ENCODE peak calls at places on chromosomes 3 and 15, in ten cellular contexts. One of them, this sample, is unnamed.

GRCh38 chr15:91790826-91791225 is 62.7 kb upstream of the SLCO3A1 start:
- DNase-seq in T-helper 9 cell: no peak
- DNase-seq in gastrocnemius medialis: no peak
- DNase-seq in stimulated activated CD8-positive, alpha-beta memory T cell treated with anti-CD3 and anti-CD28 coated beads, Interleukin-4, amount 100 ng/mL, for 24 hours: no peak
- DNase-seq in EL: no peak
- DNase-seq in CD8-positive, alpha-beta memory T cell: no peak
- DNase-seq in activated CD8-positive, alpha-beta memory T cell treated with anti-CD3 and anti-CD28 coated beads for 24 hours: no peak
- DNase-seq in C1 segment of cervical spinal cord: no peak
- DNase-seq in T-cell: no peak
- DNase-seq in T-helper 2 cell: no peak
- DNase-seq in this sample: no peak

GRCh38 chr3:51819709-51820406 is 40.8 kb upstream of the IQCF6 start:
- DNase-seq in EL: peak
- DNase-seq in gastrocnemius medialis: no peak
- DNase-seq in stimulated activated CD8-positive, alpha-beta memory T cell treated with anti-CD3 and anti-CD28 coated beads, Interleukin-4, amount 100 ng/mL, for 24 hours: no peak
- DNase-seq in T-helper 9 cell: no peak
- DNase-seq in T-helper 2 cell: no peak
- DNase-seq in C1 segment of cervical spinal cord: no peak
- DNase-seq in T-cell: no peak
- DNase-seq in activated CD8-positive, alpha-beta memory T cell treated with anti-CD3 and anti-CD28 coated beads for 24 hours: no peak
- DNase-seq in CD8-positive, alpha-beta memory T cell: no peak
- DNase-seq in this sample: no peak

GRCh38 chr3:9172851-9173320 is 76.6 kb downstream of the SRGAP3 start:
- DNase-seq in activated CD8-positive, alpha-beta memory T cell treated with anti-CD3 and anti-CD28 coated beads for 24 hours: no peak
- DNase-seq in stimulated activated CD8-positive, alpha-beta memory T cell treated with anti-CD3 and anti-CD28 coated beads, Interleukin-4, amount 100 ng/mL, for 24 hours: no peak
- DNase-seq in CD8-positive, alpha-beta memory T cell: no peak
- DNase-seq in T-helper 2 cell: no peak
- DNase-seq in T-helper 9 cell: no peak
- DNase-seq in gastrocnemius medialis: no peak
- DNase-seq in C1 segment of cervical spinal cord: peak
- DNase-seq in T-cell: no peak
- DNase-seq in EL: peak
- DNase-seq in this sample: no peak

GRCh38 chr15:89106200-89106599 is 17.9 kb downstream of the ABHD2 start:
- DNase-seq in gastrocnemius medialis: no peak
- DNase-seq in EL: no peak
- DNase-seq in stimulated activated CD8-positive, alpha-beta memory T cell treated with anti-CD3 and anti-CD28 coated beads, Interleukin-4, amount 100 ng/mL, for 24 hours: no peak
- DNase-seq in CD8-positive, alpha-beta memory T cell: no peak
- DNase-seq in T-cell: no peak
- DNase-seq in T-helper 9 cell: no peak
- DNase-seq in activated CD8-positive, alpha-beta memory T cell treated with anti-CD3 and anti-CD28 coated beads for 24 hours: no peak
- DNase-seq in T-helper 2 cell: no peak
- DNase-seq in C1 segment of cervical spinal cord: no peak
- DNase-seq in this sample: no peak

GRCh38 chr3:197613187-197613586 is 57.4 kb upstream of the BDH1 start:
- DNase-seq in activated CD8-positive, alpha-beta memory T cell treated with anti-CD3 and anti-CD28 coated beads for 24 hours: no peak
- DNase-seq in T-helper 2 cell: peak
- DNase-seq in C1 segment of cervical spinal cord: no peak
- DNase-seq in stimulated activated CD8-positive, alpha-beta memory T cell treated with anti-CD3 and anti-CD28 coated beads, Interleukin-4, amount 100 ng/mL, for 24 hours: no peak
- DNase-seq in CD8-positive, alpha-beta memory T cell: no peak
- DNase-seq in gastrocnemius medialis: no peak
- DNase-seq in EL: no peak
- DNase-seq in T-helper 9 cell: peak
- DNase-seq in T-cell: peak
- DNase-seq in this sample: no peak

GRCh38 chr3:157061271-157061670 is 98.7 kb downstream of the CCNL1 start:
- DNase-seq in T-cell: no peak
- DNase-seq in stimulated activated CD8-positive, alpha-beta memory T cell treated with anti-CD3 and anti-CD28 coated beads, Interleukin-4, amount 100 ng/mL, for 24 hours: no peak
- DNase-seq in activated CD8-positive, alpha-beta memory T cell treated with anti-CD3 and anti-CD28 coated beads for 24 hours: no peak
- DNase-seq in EL: no peak
- DNase-seq in gastrocnemius medialis: no peak
- DNase-seq in T-helper 2 cell: no peak
- DNase-seq in T-helper 9 cell: no peak
- DNase-seq in CD8-positive, alpha-beta memory T cell: no peak
- DNase-seq in C1 segment of cervical spinal cord: no peak
- DNase-seq in this sample: no peak

GRCh38 chr15:51775967-51776816 is 24.8 kb downstream of the TMOD2 start:
- DNase-seq in C1 segment of cervical spinal cord: peak
- DNase-seq in CD8-positive, alpha-beta memory T cell: peak
- DNase-seq in stimulated activated CD8-positive, alpha-beta memory T cell treated with anti-CD3 and anti-CD28 coated beads, Interleukin-4, amount 100 ng/mL, for 24 hours: no peak
- DNase-seq in T-helper 2 cell: peak
- DNase-seq in EL: peak
- DNase-seq in T-cell: peak
- DNase-seq in gastrocnemius medialis: no peak
- DNase-seq in activated CD8-positive, alpha-beta memory T cell treated with anti-CD3 and anti-CD28 coated beads for 24 hours: peak
- DNase-seq in T-helper 9 cell: peak
- DNase-seq in this sample: no peak

GRCh38 chr15:67185621-67186225 is 68.7 kb downstream of the AAGAB start:
- DNase-seq in T-helper 2 cell: no peak
- DNase-seq in gastrocnemius medialis: peak
- DNase-seq in T-helper 9 cell: no peak
- DNase-seq in EL: no peak
- DNase-seq in T-cell: no peak
- DNase-seq in CD8-positive, alpha-beta memory T cell: no peak
- DNase-seq in activated CD8-positive, alpha-beta memory T cell treated with anti-CD3 and anti-CD28 coated beads for 24 hours: peak
- DNase-seq in stimulated activated CD8-positive, alpha-beta memory T cell treated with anti-CD3 and anti-CD28 coated beads, Interleukin-4, amount 100 ng/mL, for 24 hours: no peak
- DNase-seq in C1 segment of cervical spinal cord: no peak
- DNase-seq in this sample: no peak

GRCh38 chr3:32842531-32842931 is 24.7 kb downstream of the TRIM71 start:
- DNase-seq in gastrocnemius medialis: no peak
- DNase-seq in C1 segment of cervical spinal cord: no peak
- DNase-seq in EL: peak
- DNase-seq in T-helper 2 cell: no peak
- DNase-seq in CD8-positive, alpha-beta memory T cell: no peak
- DNase-seq in stimulated activated CD8-positive, alpha-beta memory T cell treated with anti-CD3 and anti-CD28 coated beads, Interleukin-4, amount 100 ng/mL, for 24 hours: no peak
- DNase-seq in T-helper 9 cell: no peak
- DNase-seq in activated CD8-positive, alpha-beta memory T cell treated with anti-CD3 and anti-CD28 coated beads for 24 hours: no peak
- DNase-seq in T-cell: no peak
- DNase-seq in this sample: no peak

GRCh38 chr3:122982202-122983185 is 45.1 kb downstream of the SEMA5B start:
- DNase-seq in gastrocnemius medialis: no peak
- DNase-seq in C1 segment of cervical spinal cord: peak
- DNase-seq in activated CD8-positive, alpha-beta memory T cell treated with anti-CD3 and anti-CD28 coated beads for 24 hours: no peak
- DNase-seq in stimulated activated CD8-positive, alpha-beta memory T cell treated with anti-CD3 and anti-CD28 coated beads, Interleukin-4, amount 100 ng/mL, for 24 hours: no peak
- DNase-seq in EL: no peak
- DNase-seq in T-cell: no peak
- DNase-seq in CD8-positive, alpha-beta memory T cell: no peak
- DNase-seq in T-helper 9 cell: no peak
- DNase-seq in T-helper 2 cell: no peak
- DNase-seq in this sample: no peak

GRCh38 chr3:195025056-195025880 is 245.7 kb downstream of the XXYLT1 start:
- DNase-seq in C1 segment of cervical spinal cord: no peak
- DNase-seq in CD8-positive, alpha-beta memory T cell: peak
- DNase-seq in T-cell: no peak
- DNase-seq in T-helper 2 cell: no peak
- DNase-seq in stimulated activated CD8-positive, alpha-beta memory T cell treated with anti-CD3 and anti-CD28 coated beads, Interleukin-4, amount 100 ng/mL, for 24 hours: no peak
- DNase-seq in EL: no peak
- DNase-seq in T-helper 9 cell: no peak
- DNase-seq in activated CD8-positive, alpha-beta memory T cell treated with anti-CD3 and anti-CD28 coated beads for 24 hours: no peak
- DNase-seq in gastrocnemius medialis: no peak
- DNase-seq in this sample: no peak

GRCh38 chr3:130405956-130406355 is 60.5 kb downstream of the COL6A5 start:
- DNase-seq in EL: no peak
- DNase-seq in C1 segment of cervical spinal cord: no peak
- DNase-seq in activated CD8-positive, alpha-beta memory T cell treated with anti-CD3 and anti-CD28 coated beads for 24 hours: no peak
- DNase-seq in gastrocnemius medialis: no peak
- DNase-seq in stimulated activated CD8-positive, alpha-beta memory T cell treated with anti-CD3 and anti-CD28 coated beads, Interleukin-4, amount 100 ng/mL, for 24 hours: no peak
- DNase-seq in T-helper 2 cell: no peak
- DNase-seq in T-helper 9 cell: no peak
- DNase-seq in T-cell: no peak
- DNase-seq in CD8-positive, alpha-beta memory T cell: no peak
- DNase-seq in this sample: no peak

GRCh38 chr3:63067999-63068645 is 192.9 kb upstream of the CADPS start:
- DNase-seq in C1 segment of cervical spinal cord: no peak
- DNase-seq in CD8-positive, alpha-beta memory T cell: no peak
- DNase-seq in activated CD8-positive, alpha-beta memory T cell treated with anti-CD3 and anti-CD28 coated beads for 24 hours: no peak
- DNase-seq in stimulated activated CD8-positive, alpha-beta memory T cell treated with anti-CD3 and anti-CD28 coated beads, Interleukin-4, amount 100 ng/mL, for 24 hours: no peak
- DNase-seq in gastrocnemius medialis: no peak
- DNase-seq in T-helper 9 cell: no peak
- DNase-seq in T-helper 2 cell: no peak
- DNase-seq in T-cell: no peak
- DNase-seq in EL: peak
- DNase-seq in this sample: no peak

GRCh38 chr15:74955796-74956647 is 550 bp downstream of the RPP25 start:
- DNase-seq in C1 segment of cervical spinal cord: peak
- DNase-seq in activated CD8-positive, alpha-beta memory T cell treated with anti-CD3 and anti-CD28 coated beads for 24 hours: peak
- DNase-seq in gastrocnemius medialis: peak
- DNase-seq in T-helper 9 cell: peak
- DNase-seq in T-helper 2 cell: peak
- DNase-seq in CD8-positive, alpha-beta memory T cell: peak
- DNase-seq in T-cell: peak
- DNase-seq in stimulated activated CD8-positive, alpha-beta memory T cell treated with anti-CD3 and anti-CD28 coated beads, Interleukin-4, amount 100 ng/mL, for 24 hours: peak
- DNase-seq in EL: peak
- DNase-seq in this sample: no peak

GRCh38 chr3:127673191-127674098 is 693 bp downstream of the ABTB1 start:
- DNase-seq in T-cell: no peak
- DNase-seq in CD8-positive, alpha-beta memory T cell: peak
- DNase-seq in T-helper 2 cell: peak
- DNase-seq in gastrocnemius medialis: no peak
- DNase-seq in C1 segment of cervical spinal cord: peak
- DNase-seq in EL: peak
- DNase-seq in T-helper 9 cell: peak
- DNase-seq in stimulated activated CD8-positive, alpha-beta memory T cell treated with anti-CD3 and anti-CD28 coated beads, Interleukin-4, amount 100 ng/mL, for 24 hours: peak
- DNase-seq in activated CD8-positive, alpha-beta memory T cell treated with anti-CD3 and anti-CD28 coated beads for 24 hours: no peak
- DNase-seq in this sample: no peak

GRCh38 chr15:32042269-32042996 is 12.1 kb downstream of the CHRNA7 start:
- DNase-seq in C1 segment of cervical spinal cord: no peak
- DNase-seq in EL: peak
- DNase-seq in stimulated activated CD8-positive, alpha-beta memory T cell treated with anti-CD3 and anti-CD28 coated beads, Interleukin-4, amount 100 ng/mL, for 24 hours: no peak
- DNase-seq in activated CD8-positive, alpha-beta memory T cell treated with anti-CD3 and anti-CD28 coated beads for 24 hours: no peak
- DNase-seq in T-helper 2 cell: no peak
- DNase-seq in CD8-positive, alpha-beta memory T cell: no peak
- DNase-seq in gastrocnemius medialis: no peak
- DNase-seq in T-helper 9 cell: no peak
- DNase-seq in T-cell: no peak
- DNase-seq in this sample: no peak

GRCh38 chr3:102078864-102079808 is 229.8 kb downstream of the NFKBIZ start:
- DNase-seq in stimulated activated CD8-positive, alpha-beta memory T cell treated with anti-CD3 and anti-CD28 coated beads, Interleukin-4, amount 100 ng/mL, for 24 hours: no peak
- DNase-seq in T-helper 9 cell: no peak
- DNase-seq in CD8-positive, alpha-beta memory T cell: no peak
- DNase-seq in T-cell: no peak
- DNase-seq in T-helper 2 cell: no peak
- DNase-seq in activated CD8-positive, alpha-beta memory T cell treated with anti-CD3 and anti-CD28 coated beads for 24 hours: no peak
- DNase-seq in gastrocnemius medialis: no peak
- DNase-seq in C1 segment of cervical spinal cord: no peak
- DNase-seq in EL: no peak
- DNase-seq in this sample: no peak

GRCh38 chr3:124694486-124694885 is 35.8 kb upstream of the UMPS start:
- DNase-seq in T-cell: no peak
- DNase-seq in activated CD8-positive, alpha-beta memory T cell treated with anti-CD3 and anti-CD28 coated beads for 24 hours: no peak
- DNase-seq in T-helper 2 cell: no peak
- DNase-seq in stimulated activated CD8-positive, alpha-beta memory T cell treated with anti-CD3 and anti-CD28 coated beads, Interleukin-4, amount 100 ng/mL, for 24 hours: no peak
- DNase-seq in C1 segment of cervical spinal cord: no peak
- DNase-seq in T-helper 9 cell: no peak
- DNase-seq in CD8-positive, alpha-beta memory T cell: no peak
- DNase-seq in gastrocnemius medialis: no peak
- DNase-seq in EL: no peak
- DNase-seq in this sample: no peak

GRCh38 chr15:23695282-23695681 is 8.2 kb upstream of the NDN start:
- DNase-seq in T-cell: no peak
- DNase-seq in stimulated activated CD8-positive, alpha-beta memory T cell treated with anti-CD3 and anti-CD28 coated beads, Interleukin-4, amount 100 ng/mL, for 24 hours: no peak
- DNase-seq in EL: no peak
- DNase-seq in C1 segment of cervical spinal cord: no peak
- DNase-seq in T-helper 2 cell: no peak
- DNase-seq in activated CD8-positive, alpha-beta memory T cell treated with anti-CD3 and anti-CD28 coated beads for 24 hours: no peak
- DNase-seq in gastrocnemius medialis: no peak
- DNase-seq in T-helper 9 cell: no peak
- DNase-seq in CD8-positive, alpha-beta memory T cell: no peak
- DNase-seq in this sample: no peak

GRCh38 chr15:60426870-60427528 is 29.2 kb upstream of the ANXA2 start:
- DNase-seq in EL: peak
- DNase-seq in CD8-positive, alpha-beta memory T cell: no peak
- DNase-seq in gastrocnemius medialis: no peak
- DNase-seq in stimulated activated CD8-positive, alpha-beta memory T cell treated with anti-CD3 and anti-CD28 coated beads, Interleukin-4, amount 100 ng/mL, for 24 hours: no peak
- DNase-seq in T-helper 2 cell: no peak
- DNase-seq in C1 segment of cervical spinal cord: no peak
- DNase-seq in T-helper 9 cell: no peak
- DNase-seq in T-cell: no peak
- DNase-seq in activated CD8-positive, alpha-beta memory T cell treated with anti-CD3 and anti-CD28 coated beads for 24 hours: no peak
- DNase-seq in this sample: no peak

GRCh38 chr15:81071130-81071529 is 62.9 kb upstream of the CFAP161 start:
- DNase-seq in T-helper 9 cell: no peak
- DNase-seq in C1 segment of cervical spinal cord: no peak
- DNase-seq in activated CD8-positive, alpha-beta memory T cell treated with anti-CD3 and anti-CD28 coated beads for 24 hours: no peak
- DNase-seq in CD8-positive, alpha-beta memory T cell: no peak
- DNase-seq in EL: peak
- DNase-seq in T-helper 2 cell: no peak
- DNase-seq in gastrocnemius medialis: no peak
- DNase-seq in stimulated activated CD8-positive, alpha-beta memory T cell treated with anti-CD3 and anti-CD28 coated beads, Interleukin-4, amount 100 ng/mL, for 24 hours: no peak
- DNase-seq in T-cell: no peak
- DNase-seq in this sample: no peak

GRCh38 chr3:124793054-124793740 is 62.9 kb downstream of the UMPS start:
- DNase-seq in T-cell: no peak
- DNase-seq in EL: peak
- DNase-seq in activated CD8-positive, alpha-beta memory T cell treated with anti-CD3 and anti-CD28 coated beads for 24 hours: no peak
- DNase-seq in CD8-positive, alpha-beta memory T cell: no peak
- DNase-seq in stimulated activated CD8-positive, alpha-beta memory T cell treated with anti-CD3 and anti-CD28 coated beads, Interleukin-4, amount 100 ng/mL, for 24 hours: no peak
- DNase-seq in gastrocnemius medialis: no peak
- DNase-seq in T-helper 2 cell: no peak
- DNase-seq in T-helper 9 cell: no peak
- DNase-seq in C1 segment of cervical spinal cord: no peak
- DNase-seq in this sample: no peak

GRCh38 chr3:196327405-196327804 is 9.4 kb upstream of the DYNLT2B start:
- DNase-seq in activated CD8-positive, alpha-beta memory T cell treated with anti-CD3 and anti-CD28 coated beads for 24 hours: no peak
- DNase-seq in gastrocnemius medialis: no peak
- DNase-seq in CD8-positive, alpha-beta memory T cell: no peak
- DNase-seq in T-helper 9 cell: no peak
- DNase-seq in EL: peak
- DNase-seq in T-cell: no peak
- DNase-seq in T-helper 2 cell: no peak
- DNase-seq in C1 segment of cervical spinal cord: no peak
- DNase-seq in stimulated activated CD8-positive, alpha-beta memory T cell treated with anti-CD3 and anti-CD28 coated beads, Interleukin-4, amount 100 ng/mL, for 24 hours: no peak
- DNase-seq in this sample: no peak

GRCh38 chr3:155553800-155554199 is 191.1 kb downstream of the PLCH1 start:
- DNase-seq in gastrocnemius medialis: no peak
- DNase-seq in C1 segment of cervical spinal cord: no peak
- DNase-seq in T-helper 9 cell: no peak
- DNase-seq in EL: no peak
- DNase-seq in CD8-positive, alpha-beta memory T cell: no peak
- DNase-seq in T-cell: no peak
- DNase-seq in activated CD8-positive, alpha-beta memory T cell treated with anti-CD3 and anti-CD28 coated beads for 24 hours: no peak
- DNase-seq in T-helper 2 cell: no peak
- DNase-seq in stimulated activated CD8-positive, alpha-beta memory T cell treated with anti-CD3 and anti-CD28 coated beads, Interleukin-4, amount 100 ng/mL, for 24 hours: no peak
- DNase-seq in this sample: no peak

GRCh38 chr15:63080638-63081250 is 38.2 kb downstream of the TPM1 start:
- DNase-seq in T-helper 9 cell: no peak
- DNase-seq in T-cell: no peak
- DNase-seq in EL: no peak
- DNase-seq in stimulated activated CD8-positive, alpha-beta memory T cell treated with anti-CD3 and anti-CD28 coated beads, Interleukin-4, amount 100 ng/mL, for 24 hours: no peak
- DNase-seq in activated CD8-positive, alpha-beta memory T cell treated with anti-CD3 and anti-CD28 coated beads for 24 hours: no peak
- DNase-seq in T-helper 2 cell: no peak
- DNase-seq in gastrocnemius medialis: peak
- DNase-seq in C1 segment of cervical spinal cord: no peak
- DNase-seq in CD8-positive, alpha-beta memory T cell: no peak
- DNase-seq in this sample: no peak

GRCh38 chr15:66080791-66081475 is 172.6 kb downstream of the MEGF11 start:
- DNase-seq in T-helper 9 cell: no peak
- DNase-seq in EL: peak
- DNase-seq in stimulated activated CD8-positive, alpha-beta memory T cell treated with anti-CD3 and anti-CD28 coated beads, Interleukin-4, amount 100 ng/mL, for 24 hours: no peak
- DNase-seq in activated CD8-positive, alpha-beta memory T cell treated with anti-CD3 and anti-CD28 coated beads for 24 hours: no peak
- DNase-seq in gastrocnemius medialis: no peak
- DNase-seq in T-helper 2 cell: no peak
- DNase-seq in C1 segment of cervical spinal cord: no peak
- DNase-seq in T-cell: no peak
- DNase-seq in CD8-positive, alpha-beta memory T cell: no peak
- DNase-seq in this sample: no peak

GRCh38 chr3:32184187-32184730 is 54.2 kb upstream of the CMTM8 start:
- DNase-seq in gastrocnemius medialis: no peak
- DNase-seq in EL: peak
- DNase-seq in C1 segment of cervical spinal cord: no peak
- DNase-seq in T-helper 2 cell: no peak
- DNase-seq in CD8-positive, alpha-beta memory T cell: no peak
- DNase-seq in T-cell: no peak
- DNase-seq in T-helper 9 cell: no peak
- DNase-seq in activated CD8-positive, alpha-beta memory T cell treated with anti-CD3 and anti-CD28 coated beads for 24 hours: no peak
- DNase-seq in stimulated activated CD8-positive, alpha-beta memory T cell treated with anti-CD3 and anti-CD28 coated beads, Interleukin-4, amount 100 ng/mL, for 24 hours: no peak
- DNase-seq in this sample: no peak

GRCh38 chr3:24400015-24400414 is 94.6 kb downstream of the THRB start:
- DNase-seq in EL: no peak
- DNase-seq in T-helper 2 cell: no peak
- DNase-seq in gastrocnemius medialis: no peak
- DNase-seq in C1 segment of cervical spinal cord: no peak
- DNase-seq in T-helper 9 cell: no peak
- DNase-seq in T-cell: no peak
- DNase-seq in CD8-positive, alpha-beta memory T cell: no peak
- DNase-seq in stimulated activated CD8-positive, alpha-beta memory T cell treated with anti-CD3 and anti-CD28 coated beads, Interleukin-4, amount 100 ng/mL, for 24 hours: no peak
- DNase-seq in activated CD8-positive, alpha-beta memory T cell treated with anti-CD3 and anti-CD28 coated beads for 24 hours: no peak
- DNase-seq in this sample: no peak

This sample was measured in brain pericyte.